ENCODE peak calls at places on chromosomes 16 and 17, in four cellular contexts. L is H9, U is IMR-90, S is endothelial cell of umbilical vein. B is an unnamed sample.

GRCh38 chr17:82418001-82418986 is at the start of the genes HEXD and OGFOD3:
- DNase-seq in L (peak; percentile 94), U (peak; percentile 69), S (peak; percentile 81), B (peak; percentile 95)

GRCh38 chr17:17899486-17899885 is 62.7 kb upstream of the SREBF1 start:
- DNase-seq in L (no peak), U (no peak), S (no peak), B (no peak)

GRCh38 chr17:36185416-36185815 is 9.0 kb upstream of the TBC1D3B start:
- DNase-seq in L (no peak), U (no peak), S (no peak), B (no peak)

GRCh38 chr17:75352079-75352569 is 53.4 kb downstream of the GRB2 start:
- DNase-seq in L (peak; percentile 83), U (no peak), S (no peak), B (no peak)

GRCh38 chr16:84675423-84675822 is 24.4 kb upstream of the USP10 start:
- DNase-seq in L (no peak), U (no peak), S (no peak), B (no peak)

GRCh38 chr17:79188048-79188447 is 113.4 kb downstream of the ENGASE start:
- DNase-seq in L (peak; percentile 88), U (no peak), S (no peak), B (peak; percentile 14)

GRCh38 chr16:82943371-82943770 is 316.6 kb downstream of the CDH13 start:
- DNase-seq in L (no peak), U (peak; percentile 32), S (no peak), B (peak; percentile 20)

GRCh38 chr16:81661082-81661481 is 118.0 kb upstream of the PLCG2 start:
- DNase-seq in L (no peak), U (no peak), S (no peak), B (no peak)

GRCh38 chr17:79082311-79083190 is 7.9 kb downstream of the ENGASE start:
- DNase-seq in L (peak; percentile 87), U (peak; percentile 19), S (peak; percentile 30), B (peak; percentile 65)

GRCh38 chr17:968812-969766 is 10.5 kb downstream of the NXN start:
- DNase-seq in L (no peak), U (no peak), S (no peak), B (peak; percentile 83)

GRCh38 chr17:6455321-6455705 is 11.1 kb downstream of the PIMREG start:
- DNase-seq in L (peak; percentile 81), U (peak; percentile 17), S (no peak), B (peak; percentile 15)

GRCh38 chr17:22217135-22217534 is 524.8 kb downstream of the KCNJ18 start:
- DNase-seq in L (no peak), U (no peak), S (no peak), B (no peak)

GRCh38 chr17:79797492-79798295 is 817 bp upstream of the CBX8 start:
- DNase-seq in L (no peak), U (no peak), S (no peak), B (peak; percentile 38)

GRCh38 chr16:426906-427249 is 1.4 kb downstream of the RAB11FIP3 start:
- DNase-seq in L (no peak), U (no peak), S (no peak), B (no peak)

GRCh38 chr17:73719588-73720071 is 75.4 kb upstream of the SDK2 start:
- DNase-seq in L (no peak), U (no peak), S (no peak), B (no peak)

GRCh38 chr16:77211880-77212735 is 12.9 kb downstream of the SYCE1L start:
- DNase-seq in L (peak; percentile 94), U (no peak), S (peak; percentile 48), B (peak; percentile 35)

GRCh38 chr16:77212736-77213541 is 13.7 kb downstream of the SYCE1L start:
- DNase-seq in L (peak; percentile 85), U (no peak), S (peak; percentile 62), B (peak; percentile 51)

GRCh38 chr17:48997103-48997826 is at the start of gene IGF2BP1:
- DNase-seq in L (peak; percentile 86), U (peak; percentile 78), S (peak; percentile 80), B (peak; percentile 87)

GRCh38 chr17:73746314-73747073 is 102.2 kb upstream of the SDK2 start:
- DNase-seq in L (no peak), U (no peak), S (no peak), B (no peak)

GRCh38 chr17:77667478-77667877 is 291.0 kb upstream of the TNRC6C start:
- DNase-seq in L (no peak), U (no peak), S (no peak), B (no peak)

GRCh38 chr17:77666480-77666879 is 292.0 kb upstream of the TNRC6C start:
- DNase-seq in L (no peak), U (no peak), S (no peak), B (no peak)

GRCh38 chr17:77665833-77666232 is 292.7 kb upstream of the TNRC6C start:
- DNase-seq in L (no peak), U (no peak), S (no peak), B (no peak)

GRCh38 chr17:77668518-77668917 is 290.0 kb upstream of the TNRC6C start:
- DNase-seq in L (no peak), U (no peak), S (no peak), B (no peak)

GRCh38 chr17:77666881-77667395 is 291.6 kb upstream of the TNRC6C start:
- DNase-seq in L (no peak), U (no peak), S (no peak), B (no peak)
- H3K9ac ChIP-seq in L (no peak overlapping the region), U (no peak overlapping the region), S (no peak overlapping the region), B (no peak overlapping the region)

GRCh38 chr17:31593806-31594205 is 202.3 kb downstream of the RAB11FIP4 start:
- DNase-seq in L (no peak), U (peak; percentile 89), S (no peak), B (peak; percentile 87)
- H3K9ac ChIP-seq in L (no peak overlapping the region), U (no peak overlapping the region), S (no peak overlapping the region), B (no peak overlapping the region)

GRCh38 chr17:66474258-66474657 is 171.8 kb downstream of the PRKCA start:
- DNase-seq in L (peak; percentile 59), U (no peak), S (no peak), B (no peak)
- H3K9ac ChIP-seq in L (no peak overlapping the region), U (no peak overlapping the region), S (no peak overlapping the region), B (no peak overlapping the region)

GRCh38 chr16:50210266-50211038 is 55.9 kb upstream of the ADCY7 start:
- DNase-seq in L (peak; percentile 77), U (peak; percentile 87), S (peak; percentile 86), B (peak; percentile 94)

GRCh38 chr16:50207652-50208051 is 54.5 kb downstream of the TENT4B start:
- DNase-seq in L (no peak), U (peak; percentile 72), S (peak; percentile 62), B (peak; percentile 60)

GRCh38 chr16:50204426-50205108 is 51.5 kb downstream of the TENT4B start:
- DNase-seq in L (no peak), U (no peak), S (no peak), B (no peak)

GRCh38 chr16:50209548-50210265 is 56.6 kb downstream of the TENT4B start:
- DNase-seq in L (peak; percentile 41), U (no peak), S (no peak), B (peak; percentile 17)

GRCh38 chr16:50208460-50208931 is 55.4 kb downstream of the TENT4B start:
- DNase-seq in L (no peak), U (peak; percentile 73), S (peak; percentile 85), B (peak; percentile 66)
- H3K9ac ChIP-seq in L (no peak overlapping the region), U (no peak overlapping the region), S (no peak overlapping the region), B (no peak overlapping the region)

GRCh38 chr17:63452979-63453551 is 7.0 kb upstream of the CYB561 start:
- DNase-seq in L (no peak), U (no peak), S (no peak), B (no peak)

GRCh38 chr17:63458478-63458877 is 12.4 kb upstream of the CYB561 start:
- DNase-seq in L (no peak), U (no peak), S (no peak), B (no peak)

GRCh38 chr17:63452091-63452978 is 6.2 kb upstream of the CYB561 start:
- DNase-seq in L (no peak), U (no peak), S (no peak), B (no peak)

GRCh38 chr17:63454915-63455314 is 8.8 kb upstream of the CYB561 start:
- DNase-seq in L (no peak), U (no peak), S (no peak), B (no peak)

DNA sequence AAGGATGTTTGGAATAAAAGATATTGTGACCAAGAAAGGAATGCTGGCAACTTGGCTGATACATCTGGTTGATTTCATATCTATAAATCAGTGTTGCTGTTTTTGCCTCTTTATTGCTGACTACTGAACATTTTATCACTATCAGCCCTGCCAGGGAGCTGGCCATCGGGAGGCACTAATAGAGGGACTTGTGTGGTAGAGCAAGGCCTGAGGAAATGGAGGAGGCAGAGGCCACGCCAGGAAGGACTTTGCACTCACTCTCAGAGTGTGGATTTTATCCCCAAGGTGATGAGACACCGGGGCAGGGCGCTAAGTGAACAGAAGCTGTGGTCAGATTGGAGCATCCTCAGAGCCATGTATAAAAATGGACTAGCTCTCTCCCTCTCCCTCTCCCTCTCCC is 9.3 kb upstream of the CYB561 start:
- DNase-seq in L (no peak), U (no peak), S (peak; percentile 76), B (no peak)
- H3K9ac ChIP-seq in L (no peak overlapping the region), U (no peak overlapping the region), S (no peak overlapping the region), B (no peak overlapping the region)

DNA sequence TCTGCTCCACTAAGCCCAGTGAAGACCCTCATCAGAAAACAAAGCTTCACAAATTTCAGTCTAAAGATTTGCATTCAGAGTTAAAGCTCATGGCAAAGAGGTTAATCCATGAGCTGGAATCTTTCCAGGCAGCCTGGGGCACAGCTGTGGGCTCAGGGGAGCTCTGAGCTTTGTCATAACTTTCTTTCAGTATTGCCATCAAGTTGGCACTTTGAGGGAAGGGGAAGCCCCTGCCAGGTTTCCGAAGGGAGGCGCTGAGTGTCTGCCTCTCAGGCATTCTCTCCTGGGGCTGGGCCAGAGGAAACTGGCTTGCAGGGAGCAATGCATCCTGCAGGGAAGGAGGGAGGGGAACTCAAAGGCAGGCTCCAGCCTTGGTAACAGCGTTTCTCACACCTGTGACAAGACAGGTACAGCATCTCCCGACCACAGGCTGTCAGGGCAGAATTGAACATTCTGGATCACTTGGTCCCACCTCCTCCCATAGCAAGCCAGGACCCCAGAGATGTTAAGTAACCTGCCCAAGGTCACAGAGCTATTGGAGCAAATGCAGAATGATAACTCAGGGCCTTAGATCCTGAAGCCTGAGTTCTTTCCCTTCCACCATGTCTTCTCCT is 3.9 kb downstream of the LPO start:
- DNase-seq in L (peak; percentile 70), U (no peak), S (no peak), B (no peak)
- H3K9ac ChIP-seq in L (no peak overlapping the region), U (no peak overlapping the region), S (no peak overlapping the region), B (no peak overlapping the region)

GRCh38 chr16:74922150-74923138 is 62.5 kb downstream of the WDR59 start:
- DNase-seq in L (no peak), U (peak; percentile 44), S (no peak), B (no peak)
- H3K9ac ChIP-seq in L (no peak overlapping the region), U (no peak overlapping the region), S (no peak overlapping the region), B (no peak overlapping the region)